ENCODE peak calls at places on chromosomes 5 and 9, in eight cellular contexts. R, Z, A, W, F, H, V and L are unnamed samples.

GRCh38 chr9:114378016-114378415 is 9.8 kb downstream of the AKNA start:
- DNase-seq in R (no peak), Z (no peak), A (no peak), W (no peak), F (no peak), H (no peak), V (peak), L (no peak)

GRCh38 chr5:54703568-54704255 is 186.2 kb downstream of the SNX18 start:
- DNase-seq in R (no peak), Z (no peak), A (no peak), W (no peak), F (no peak), H (no peak), V (no peak), L (no peak)

GRCh38 chr5:75355236-75355635 is 18.2 kb downstream of the HMGCR start:
- DNase-seq in R (no peak), Z (no peak), A (no peak), W (no peak), F (no peak), H (no peak), V (no peak), L (no peak)

GRCh38 chr9:126861707-126862460 is 1.4 kb downstream of the ZBTB34 start:
- DNase-seq in R (no peak), Z (no peak), A (no peak), W (no peak), F (peak), H (no peak), V (no peak), L (no peak)

GRCh38 chr9:70902705-70903131 is 218.7 kb downstream of the TRPM3 start:
- DNase-seq in R (peak), Z (no peak), A (no peak), W (no peak), F (peak), H (no peak), V (no peak), L (no peak)

GRCh38 chr9:90815183-90815943 is 13.7 kb downstream of the SYK start:
- DNase-seq in R (no peak), Z (no peak), A (no peak), W (no peak), F (no peak), H (no peak), V (peak), L (no peak)

GRCh38 chr5:147750065-147750464 is 32.5 kb downstream of the JAKMIP2 start:
- DNase-seq in R (no peak), Z (no peak), A (no peak), W (no peak), F (no peak), H (no peak), V (no peak), L (no peak)

GRCh38 chr9:130186839-130187522 is 14.8 kb downstream of the NCS1 start:
- DNase-seq in R (peak), Z (no peak), A (no peak), W (no peak), F (peak), H (no peak), V (no peak), L (no peak)

GRCh38 chr9:87510251-87510683 is 12.6 kb downstream of the DAPK1 start:
- DNase-seq in R (no peak), Z (no peak), A (no peak), W (no peak), F (no peak), H (no peak), V (no peak), L (no peak)

GRCh38 chr5:101370240-101370639 is 467.2 kb upstream of the ST8SIA4 start:
- DNase-seq in R (no peak), Z (no peak), A (no peak), W (no peak), F (no peak), H (no peak), V (no peak), L (peak)

GRCh38 chr9:8095531-8096223 is 296.1 kb upstream of the DMAC1 start:
- DNase-seq in R (no peak), Z (no peak), A (no peak), W (no peak), F (no peak), H (no peak), V (no peak), L (no peak)

GRCh38 chr5:171842777-171843053 is 57.1 kb downstream of the SMIM23 start:
- DNase-seq in R (no peak), Z (no peak), A (no peak), W (no peak), F (no peak), H (no peak), V (no peak), L (no peak)

GRCh38 chr5:125897068-125897467 is 526.1 kb upstream of the GRAMD2B start:
- DNase-seq in R (no peak), Z (no peak), A (no peak), W (no peak), F (no peak), H (no peak), V (no peak), L (no peak)

GRCh38 chr5:180784497-180785097 is 18.0 kb downstream of the MGAT1 start:
- DNase-seq in R (peak), Z (peak), A (peak), W (peak), F (peak), H (no peak), V (peak), L (peak)

GRCh38 chr9:3857673-3858072 is 331.9 kb upstream of the RFX3 start:
- DNase-seq in R (peak), Z (no peak), A (no peak), W (no peak), F (peak), H (no peak), V (no peak), L (no peak)

GRCh38 chr5:171055881-171056454 is 194.2 kb downstream of the RANBP17 start:
- DNase-seq in R (no peak), Z (no peak), A (no peak), W (no peak), F (no peak), H (no peak), V (no peak), L (no peak)

GRCh38 chr9:137665697-137666504 is 47.1 kb downstream of the EHMT1 start:
- DNase-seq in R (no peak), Z (no peak), A (no peak), W (no peak), F (peak), H (no peak), V (no peak), L (no peak)

GRCh38 chr5:6772886-6773285 is 59.7 kb downstream of the TENT4A start:
- DNase-seq in R (no peak), Z (no peak), A (no peak), W (no peak), F (no peak), H (peak), V (no peak), L (no peak)

GRCh38 chr5:111016801-111017200 is 54.7 kb upstream of the TSLP start:
- DNase-seq in R (no peak), Z (no peak), A (no peak), W (no peak), F (peak), H (no peak), V (no peak), L (no peak)

GRCh38 chr5:16934669-16935068 is 1.4 kb downstream of the MYO10 start:
- DNase-seq in R (no peak), Z (no peak), A (no peak), W (no peak), F (peak), H (no peak), V (no peak), L (no peak)

GRCh38 chr5:71653119-71653518 is 66.0 kb upstream of the CARTPT start:
- DNase-seq in R (no peak), Z (no peak), A (no peak), W (no peak), F (peak), H (no peak), V (no peak), L (peak)

GRCh38 chr9:98962861-98963260 is 19.2 kb downstream of the COL15A1 start:
- DNase-seq in R (no peak), Z (no peak), A (no peak), W (no peak), F (no peak), H (no peak), V (no peak), L (no peak)

GRCh38 chr9:27489087-27489876 is 34.8 kb upstream of the IFNK start:
- DNase-seq in R (no peak), Z (no peak), A (no peak), W (no peak), F (no peak), H (no peak), V (no peak), L (no peak)

GRCh38 chr5:132464155-132464939 is 26.2 kb downstream of the IRF1 start:
- DNase-seq in R (no peak), Z (no peak), A (no peak), W (no peak), F (no peak), H (no peak), V (peak), L (no peak)

GRCh38 chr9:96524764-96525163 is 74.8 kb downstream of the HABP4 start:
- DNase-seq in R (no peak), Z (no peak), A (no peak), W (no peak), F (no peak), H (no peak), V (no peak), L (no peak)

GRCh38 chr9:122320346-122320995 is 50.4 kb upstream of the PTGS1 start:
- DNase-seq in R (no peak), Z (no peak), A (no peak), W (no peak), F (no peak), H (no peak), V (no peak), L (no peak)

GRCh38 chr5:51138164-51138563 is 245.1 kb upstream of the ISL1 start:
- DNase-seq in R (no peak), Z (no peak), A (no peak), W (no peak), F (no peak), H (no peak), V (no peak), L (no peak)

GRCh38 chr5:119255571-119256356 is 100.1 kb upstream of the TNFAIP8 start:
- DNase-seq in R (no peak), Z (no peak), A (no peak), W (no peak), F (no peak), H (no peak), V (no peak), L (no peak)
- TF ChIP-seq CTCF in R (no peak), Z (no peak), A (no peak), W (no peak), F (no peak), H (no peak), V (peak), L (no peak)

DNA sequence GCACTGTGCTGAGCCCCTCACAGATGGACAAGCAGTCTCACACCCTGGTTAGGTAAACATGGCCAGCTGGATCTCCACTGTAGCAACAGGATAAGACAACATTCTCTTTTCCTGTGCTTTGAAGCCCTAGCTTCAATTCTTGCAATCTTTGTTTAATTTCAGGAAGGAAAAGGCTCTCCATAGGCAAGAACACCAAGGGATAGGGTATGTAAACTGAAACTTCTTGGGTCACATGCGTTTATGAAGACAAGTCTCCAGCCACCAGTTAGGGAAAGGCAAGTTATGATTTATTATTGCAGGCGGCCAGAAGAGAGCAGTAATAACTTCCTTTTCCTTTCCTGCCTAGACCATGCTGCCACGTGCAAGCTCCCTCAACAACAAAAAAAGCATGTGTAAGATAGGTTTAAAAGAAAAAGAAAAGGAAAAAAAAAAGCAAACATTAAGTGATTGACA is 50.1 kb upstream of the POU5F2 start:
- DNase-seq in R (no peak), Z (no peak), A (no peak), W (no peak), F (peak), H (no peak), V (no peak), L (no peak)
- TF ChIP-seq CTCF in R (no peak), Z (no peak), A (no peak), W (no peak), F (no peak), H (no peak), V (no peak), L (no peak)

GRCh38 chr5:158013939-158014338 is 155.0 kb upstream of the CLINT1 start:
- DNase-seq in R (peak), Z (no peak), A (no peak), W (no peak), F (peak), H (no peak), V (no peak), L (peak)
- TF ChIP-seq CTCF in R (no peak), Z (no peak), A (peak), W (no peak), F (peak), H (no peak), V (peak), L (peak)

GRCh38 chr5:98454904-98455303 is 318.6 kb upstream of the RGMB start:
- DNase-seq in R (peak), Z (no peak), A (no peak), W (no peak), F (peak), H (no peak), V (no peak), L (no peak)
- TF ChIP-seq CTCF in R (no peak), Z (no peak), A (no peak), W (no peak), F (peak), H (no peak), V (no peak), L (no peak)

GRCh38 chr5:43019615-43020293 is 20.4 kb downstream of the ANXA2R start:
- DNase-seq in R (no peak), Z (peak), A (no peak), W (no peak), F (peak), H (peak), V (peak), L (peak)
- TF ChIP-seq CTCF in R (no peak), Z (peak), A (peak), W (peak), F (peak), H (peak), V (peak), L (peak)

GRCh38 chr9:21523021-21524014 is 41.2 kb upstream of the IFNE start:
- DNase-seq in R (no peak), Z (no peak), A (no peak), W (no peak), F (peak), H (no peak), V (no peak), L (no peak)

GRCh38 chr9:21524099-21524830 is 42.2 kb upstream of the IFNE start:
- DNase-seq in R (no peak), Z (no peak), A (no peak), W (no peak), F (no peak), H (no peak), V (no peak), L (no peak)

GRCh38 chr9:21528123-21528808 is 46.2 kb upstream of the IFNE start:
- DNase-seq in R (no peak), Z (no peak), A (no peak), W (no peak), F (no peak), H (peak), V (no peak), L (no peak)

GRCh38 chr9:21525174-21525573 is 43.1 kb upstream of the IFNE start:
- DNase-seq in R (no peak), Z (no peak), A (no peak), W (no peak), F (no peak), H (no peak), V (no peak), L (no peak)

DNA sequence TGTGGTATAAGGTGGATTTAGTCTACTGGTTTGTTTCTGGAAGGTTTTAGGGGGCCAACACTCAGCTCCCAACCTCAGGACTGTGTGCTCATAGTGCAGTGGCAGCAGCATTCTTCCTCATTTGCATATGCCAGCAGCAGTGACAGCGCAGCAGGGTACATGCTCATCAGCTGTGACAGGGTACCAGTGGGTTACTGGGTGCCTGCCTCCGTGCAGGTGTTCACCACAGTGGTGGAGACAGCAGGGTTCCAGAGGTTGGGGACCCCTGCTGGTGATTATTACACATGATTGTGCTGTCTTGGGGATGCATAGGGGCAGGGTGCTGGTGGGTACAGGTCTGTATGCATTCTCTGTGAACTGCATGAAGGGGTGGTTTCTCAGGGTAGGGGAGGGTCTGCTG is 45.5 kb upstream of the IFNE start:
- DNase-seq in R (no peak), Z (no peak), A (no peak), W (no peak), F (no peak), H (no peak), V (no peak), L (no peak)
- TF ChIP-seq CTCF in R (no peak), Z (no peak), A (no peak), W (no peak), F (no peak), H (no peak), V (no peak), L (no peak)